ENCODE peak calls at places on chromosomes 2 and 18, in five cellular contexts. W, J, V, L and O are unnamed samples.

GRCh38 chr2:20542761-20543578 is 96.1 kb downstream of the RHOB start:
- DNase-seq in W (no peak), J (no peak), V (no peak), L (peak), O (no peak)

GRCh38 chr2:182866461-182867369 is at the start of gene FRZB:
- DNase-seq in W (no peak), J (peak), V (peak), L (no peak), O (peak)

GRCh38 chr2:134431837-134432437 is 178.1 kb downstream of the MGAT5 start:
- DNase-seq in W (no peak), J (no peak), V (no peak), L (no peak), O (no peak)

GRCh38 chr2:14015113-14015512 is 617.4 kb upstream of the LRATD1 start:
- DNase-seq in W (no peak), J (no peak), V (no peak), L (no peak), O (no peak)

GRCh38 chr18:51236225-51236624 is 38.7 kb upstream of the MEX3C start:
- DNase-seq in W (no peak), J (no peak), V (no peak), L (no peak), O (no peak)

GRCh38 chr18:57353940-57354461 is 1.6 kb downstream of the ST8SIA3 start:
- DNase-seq in W (no peak), J (no peak), V (peak), L (peak), O (peak)

GRCh38 chr2:106109675-106110074 is 84.4 kb downstream of the UXS1 start:
- DNase-seq in W (no peak), J (no peak), V (no peak), L (no peak), O (no peak)

GRCh38 chr2:219687882-219688559 is 60.6 kb downstream of the SLC4A3 start:
- DNase-seq in W (no peak), J (no peak), V (no peak), L (no peak), O (no peak)

GRCh38 chr2:217995741-217996141 is 7.1 kb downstream of the TNS1 start:
- DNase-seq in W (no peak), J (peak), V (no peak), L (no peak), O (no peak)

GRCh38 chr2:151091583-151091982 is 170.1 kb downstream of the RBM43 start:
- DNase-seq in W (no peak), J (no peak), V (no peak), L (no peak), O (no peak)

GRCh38 chr2:157261199-157261782 is 3.8 kb downstream of the GALNT5 start:
- DNase-seq in W (no peak), J (no peak), V (no peak), L (no peak), O (no peak)

GRCh38 chr2:134232461-134232860 is 21.4 kb upstream of the MGAT5 start:
- DNase-seq in W (no peak), J (no peak), V (no peak), L (no peak), O (no peak)

GRCh38 chr2:120902532-120903088 is 166.9 kb downstream of the GLI2 start:
- DNase-seq in W (no peak), J (no peak), V (no peak), L (no peak), O (no peak)

GRCh38 chr2:203893386-203893785 is 25.8 kb downstream of the CTLA4 start:
- DNase-seq in W (no peak), J (no peak), V (peak), L (no peak), O (no peak)

GRCh38 chr2:124088621-124089020 is 63.5 kb downstream of the CNTNAP5 start:
- DNase-seq in W (no peak), J (no peak), V (no peak), L (no peak), O (no peak)

GRCh38 chr2:232927793-232928563 is 57.9 kb downstream of the SNORC start:
- DNase-seq in W (no peak), J (no peak), V (peak), L (no peak), O (peak)

GRCh38 chr2:207167129-207167923 is 1.6 kb upstream of the KLF7 start:
- DNase-seq in W (no peak), J (no peak), V (no peak), L (peak), O (no peak)

GRCh38 chr2:189751080-189751658 is 11.4 kb downstream of the OSGEPL1 start:
- DNase-seq in W (peak), J (no peak), V (no peak), L (peak), O (peak)

GRCh38 chr2:221501210-221501882 is 70.8 kb downstream of the EPHA4 start:
- DNase-seq in W (no peak), J (no peak), V (no peak), L (no peak), O (no peak)

GRCh38 chr2:96538487-96539214 is 2.1 kb downstream of the ARID5A start:
- DNase-seq in W (peak), J (peak), V (peak), L (no peak), O (peak)

GRCh38 chr2:101011152-101011551 is 9.1 kb downstream of the RPL31 start:
- DNase-seq in W (no peak), J (no peak), V (no peak), L (no peak), O (no peak)

GRCh38 chr2:190413421-190413820 is 5.3 kb downstream of the MFSD6 start:
- DNase-seq in W (no peak), J (no peak), V (no peak), L (no peak), O (no peak)

GRCh38 chr2:95043300-95043786 is 17.8 kb downstream of the MAL start:
- DNase-seq in W (no peak), J (no peak), V (peak), L (peak), O (no peak)

GRCh38 chr18:58362027-58362575 is 266.8 kb downstream of the ALPK2 start:
- DNase-seq in W (no peak), J (no peak), V (no peak), L (no peak), O (no peak)

GRCh38 chr2:62149708-62150107 is 46.2 kb upstream of the B3GNT2 start:
- DNase-seq in W (no peak), J (no peak), V (no peak), L (no peak), O (no peak)

GRCh38 chr2:164813535-164813934 is 28.1 kb downstream of the COBLL1 start:
- DNase-seq in W (no peak), J (no peak), V (no peak), L (no peak), O (no peak)

GRCh38 chr2:166314022-166314759 is 61.6 kb downstream of the SCN9A start:
- DNase-seq in W (no peak), J (no peak), V (no peak), L (no peak), O (no peak)

GRCh38 chr2:236578411-236578846 is 8.8 kb downstream of the ACKR3 start:
- DNase-seq in W (no peak), J (no peak), V (no peak), L (no peak), O (no peak)

GRCh38 chr2:207126724-207127314 is 38.9 kb downstream of the KLF7 start:
- DNase-seq in W (no peak), J (no peak), V (no peak), L (no peak), O (no peak)

GRCh38 chr18:13216732-13217465 is 1.7 kb upstream of the LDLRAD4 start:
- DNase-seq in W (peak), J (no peak), V (peak), L (peak), O (peak)

GRCh38 chr2:105426626-105427292 is 27.9 kb upstream of the FHL2 start:
- DNase-seq in W (no peak), J (no peak), V (no peak), L (no peak), O (no peak)

GRCh38 chr2:167924556-167924955 is 322.8 kb downstream of the STK39 start:
- DNase-seq in W (no peak), J (no peak), V (no peak), L (peak), O (no peak)

GRCh38 chr2:187206071-187206470 is 242.0 kb downstream of the CALCRL start:
- DNase-seq in W (no peak), J (no peak), V (no peak), L (no peak), O (no peak)

GRCh38 chr18:12027480-12027879 is 46.2 kb downstream of the IMPA2 start:
- DNase-seq in W (no peak), J (no peak), V (no peak), L (no peak), O (no peak)

GRCh38 chr2:111667542-111668273 is 216.3 kb downstream of the ANAPC1 start:
- DNase-seq in W (no peak), J (no peak), V (no peak), L (no peak), O (no peak)

GRCh38 chr18:12044591-12044990 is 49.1 kb upstream of the ANKRD62 start:
- DNase-seq in W (no peak), J (no peak), V (no peak), L (no peak), O (no peak)

GRCh38 chr2:210177769-210178168 is 6.6 kb upstream of the KANSL1L start:
- DNase-seq in W (no peak), J (no peak), V (no peak), L (no peak), O (no peak)

GRCh38 chr18:48605408-48605845 is 66.6 kb downstream of the CTIF start:
- DNase-seq in W (no peak), J (no peak), V (no peak), L (no peak), O (no peak)